ENCODE peak calls at places on chromosomes 11 and 22, in eight cellular contexts. X is HCT116, T is suprapubic skin, G is sigmoid colon, I is transverse colon, Q is stomach, N is prostate gland, D is GM23338. K is an unnamed sample.

GRCh38 chr11:47986742-47987141 is 6.4 kb downstream of the PTPRJ start:
- DNase-seq in G (no peak), Q (no peak), N (no peak), X (peak), T (no peak), D (no peak), I (no peak), K (no peak)

GRCh38 chr22:17842386-17842785 is 68.1 kb upstream of the BID start:
- DNase-seq in G (peak), N (no peak), X (no peak), Q (peak), T (no peak), D (no peak), I (peak), K (no peak)

GRCh38 chr11:11864803-11865202 is 23.0 kb downstream of the USP47 start:
- DNase-seq in D (no peak), G (no peak), T (no peak), Q (no peak), X (no peak), I (no peak), N (no peak), K (no peak)

GRCh38 chr11:36431429-36432092 is 78.5 kb downstream of the TRAF6 start:
- DNase-seq in G (peak), I (peak), X (peak), Q (peak), N (no peak), D (no peak), T (no peak), K (no peak)

GRCh38 chr11:67691149-67691548 is 16.7 kb upstream of the ALDH3B2 start:
- DNase-seq in T (no peak), I (no peak), D (no peak), X (no peak), G (no peak), Q (no peak), N (no peak), K (no peak)

GRCh38 chr11:115503083-115503885 is 931 bp downstream of the CADM1 start:
- DNase-seq in X (no peak), N (peak), I (peak), T (peak), Q (peak), G (peak), D (peak), K (no peak)

GRCh38 chr11:111510311-111510710 is 1.9 kb downstream of the BTG4 start:
- DNase-seq in D (no peak), Q (no peak), X (no peak), N (peak), G (no peak), T (no peak), I (no peak), K (no peak)

GRCh38 chr11:79544324-79544723 is 103.5 kb upstream of the TENM4 start:
- DNase-seq in T (no peak), Q (no peak), X (no peak), I (no peak), N (no peak), D (no peak), G (no peak), K (no peak)

GRCh38 chr11:17764446-17765218 is 30.1 kb downstream of the KCNC1 start:
- DNase-seq in Q (no peak), I (no peak), T (no peak), D (peak), N (no peak), X (no peak), G (no peak), K (no peak)

GRCh38 chr11:113855803-113856202 is 19.6 kb downstream of the USP28 start:
- DNase-seq in G (no peak), N (no peak), T (no peak), Q (no peak), I (no peak), X (no peak), D (no peak), K (no peak)

GRCh38 chr11:14583252-14584105 is 60.1 kb upstream of the PDE3B start:
- DNase-seq in I (peak), D (no peak), T (no peak), N (no peak), X (no peak), G (no peak), Q (peak), K (no peak)

GRCh38 chr11:13012037-13012693 is 3.0 kb downstream of the RASSF10 start:
- DNase-seq in G (no peak), N (no peak), X (no peak), Q (peak), T (no peak), I (no peak), D (peak), K (no peak)

GRCh38 chr11:78379039-78379670 is 38.5 kb downstream of the GAB2 start:
- DNase-seq in G (no peak), N (no peak), X (no peak), T (no peak), Q (no peak), I (no peak), D (no peak), K (no peak)

GRCh38 chr11:2989551-2989950 is 2.6 kb downstream of the NAP1L4 start:
- DNase-seq in G (no peak), X (no peak), Q (no peak), N (no peak), I (no peak), D (no peak), T (no peak), K (no peak)

GRCh38 chr11:130141561-130142341 is 17.8 kb upstream of the ST14 start:
- DNase-seq in G (no peak), X (no peak), I (no peak), N (no peak), D (no peak), Q (no peak), T (no peak), K (no peak)

GRCh38 chr22:33210129-33210784 is 152.1 kb upstream of the SYN3 start:
- DNase-seq in N (no peak), I (peak), Q (no peak), X (no peak), G (no peak), T (no peak), D (peak), K (no peak)

GRCh38 chr11:2379471-2380174 is 2.5 kb downstream of the CD81 start:
- DNase-seq in T (no peak), I (no peak), X (no peak), Q (no peak), D (no peak), N (no peak), G (no peak), K (no peak)

GRCh38 chr11:114026355-114026754 is 33.2 kb upstream of the ZBTB16 start:
- DNase-seq in X (no peak), T (peak), I (no peak), N (no peak), D (peak), G (no peak), Q (no peak), K (no peak)

GRCh38 chr11:89477175-89477574 is 14.0 kb downstream of the NOX4 start:
- DNase-seq in T (no peak), D (peak), G (no peak), X (peak), N (no peak), Q (peak), I (peak), K (no peak)

GRCh38 chr11:57181678-57182305 is at the start of gene LRRC55:
- DNase-seq in N (no peak), I (no peak), X (no peak), Q (no peak), G (no peak), D (no peak), T (no peak), K (no peak)

GRCh38 chr11:57180964-57181363 is 789 bp upstream of the LRRC55 start:
- DNase-seq in N (no peak), I (no peak), D (peak), T (no peak), Q (no peak), G (no peak), X (no peak), K (no peak)

GRCh38 chr11:57179701-57180100 is 2.1 kb upstream of the LRRC55 start:
- DNase-seq in I (no peak), G (no peak), N (no peak), D (peak), T (no peak), X (no peak), Q (no peak), K (no peak)

GRCh38 chr11:57182896-57183295 is 1.1 kb downstream of the LRRC55 start:
- DNase-seq in N (no peak), X (no peak), I (no peak), T (no peak), D (no peak), Q (no peak), G (no peak), K (no peak)

DNA sequence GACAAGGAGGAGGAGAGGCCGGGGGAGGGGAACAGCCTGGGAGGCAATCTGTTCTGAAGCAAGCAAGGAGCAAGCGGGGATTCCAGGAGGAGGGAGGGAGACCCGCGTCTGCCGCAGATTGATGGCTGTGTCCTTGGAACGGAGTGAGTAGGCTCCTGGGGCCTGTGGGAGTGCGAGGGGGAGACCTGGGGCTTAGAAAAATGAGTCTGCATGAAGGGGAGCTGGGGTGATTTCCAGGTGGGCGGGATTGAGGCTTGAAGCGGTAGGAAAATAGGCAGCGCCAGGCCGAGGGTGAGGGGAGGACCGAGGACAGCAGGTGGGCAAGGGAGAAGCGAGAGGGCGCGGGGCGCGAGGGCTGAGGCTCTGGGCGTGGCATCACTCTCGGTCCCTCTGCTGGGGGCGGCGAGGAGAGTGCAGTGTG is 1.6 kb upstream of the LRRC55 start:
- DNase-seq in T (no peak), N (no peak), X (no peak), I (no peak), D (peak), Q (no peak), G (no peak), K (no peak)
- H3K4me3 ChIP-seq in T (no peak), N (no peak), X (no peak), I (no peak), D (peak), Q (no peak), G (no peak), K (no peak)

DNA sequence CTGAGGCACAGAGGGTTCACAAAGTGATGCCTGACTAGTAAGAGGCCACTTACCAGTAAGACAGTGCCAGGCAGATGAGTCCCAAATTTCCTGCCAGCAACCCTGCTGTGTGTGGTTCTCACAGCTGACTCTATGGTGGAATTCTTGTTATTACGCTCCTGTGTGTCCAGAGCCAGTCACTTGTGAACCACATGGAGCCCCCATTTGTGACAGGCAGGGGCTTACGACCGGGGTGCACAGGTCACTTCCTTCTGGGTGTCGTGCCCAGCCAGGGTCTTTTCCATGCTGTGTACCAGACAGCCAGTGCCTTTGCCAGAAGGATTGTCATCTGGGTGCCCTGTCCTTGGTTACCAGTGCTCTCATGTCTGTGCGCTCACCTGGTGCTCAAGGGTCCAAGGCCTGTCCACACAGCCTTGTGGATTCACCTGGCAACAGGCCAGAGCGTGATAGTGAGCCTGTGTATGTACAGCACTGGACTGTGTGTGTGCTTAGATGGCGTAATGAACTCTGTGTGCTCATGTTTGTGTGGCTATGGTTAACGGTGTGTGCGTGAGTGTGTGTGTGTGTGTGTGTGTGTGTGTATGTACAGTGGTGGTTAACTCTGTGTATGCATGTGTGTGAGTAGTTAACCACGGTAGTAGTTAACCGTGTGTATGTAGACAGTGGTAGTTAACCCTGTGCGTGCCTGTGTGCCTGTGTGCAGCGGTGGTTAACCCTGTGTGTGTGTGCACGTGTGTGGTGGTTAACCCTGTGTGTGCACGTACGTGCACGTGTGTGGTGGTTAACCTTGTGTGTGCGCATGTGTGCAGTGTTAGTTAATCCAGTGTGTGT is 18.6 kb downstream of the GRAMD4 start:
- DNase-seq in D (no peak), G (no peak), Q (peak), T (no peak), N (no peak), I (no peak), X (no peak), K (no peak)
- TF ChIP-seq POLR2AphosphoS5 in D (no peak), G (no peak), Q (no peak), T (no peak), N (no peak), I (no peak), X (no peak), K (no peak)

DNA sequence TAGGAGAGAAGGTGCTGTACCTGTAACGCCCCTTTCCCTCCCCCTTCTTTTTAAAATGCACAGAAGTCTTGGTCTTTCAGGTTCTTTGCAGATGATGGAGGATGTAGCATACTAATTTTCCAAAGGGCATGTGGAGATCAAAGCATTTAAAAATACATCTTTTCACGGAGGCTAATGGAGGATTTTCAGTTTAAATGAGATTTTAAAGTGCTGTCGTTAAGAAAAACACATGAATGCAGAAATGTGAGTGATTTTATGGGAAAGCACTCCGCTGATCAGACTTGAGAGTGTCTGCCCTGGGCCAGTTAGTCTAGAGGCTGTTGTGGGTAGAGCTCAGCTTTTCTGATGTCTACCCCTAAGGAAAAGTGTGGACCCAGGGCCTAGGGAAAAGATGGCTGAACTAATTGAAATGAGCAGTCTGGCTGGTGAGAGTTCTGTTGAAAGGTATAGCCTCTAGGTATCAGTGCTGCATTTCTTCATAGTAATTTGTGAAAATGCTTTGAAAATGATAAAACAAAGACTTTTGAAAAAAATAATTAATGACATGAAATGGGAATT is 2.5 kb downstream of the AMOTL1 start:
- DNase-seq in G (no peak), Q (no peak), N (no peak), D (no peak), T (no peak), X (no peak), I (no peak), K (no peak)
- H3K4me3 ChIP-seq in G (peak), Q (no peak), N (peak), D (peak), T (no peak), X (no peak), I (peak), K (peak)

GRCh38 chr22:42582987-42583386 is 29.2 kb downstream of the SERHL2 start:
- DNase-seq in D (no peak), T (no peak), I (no peak), N (no peak), Q (no peak), G (no peak), X (no peak), K (no peak)

GRCh38 chr22:42585096-42585495 is 29.6 kb downstream of the POLDIP3 start:
- DNase-seq in N (no peak), G (no peak), Q (no peak), D (no peak), I (no peak), X (no peak), T (no peak), K (no peak)

GRCh38 chr22:42581762-42582716 is 28.3 kb downstream of the SERHL2 start:
- DNase-seq in N (peak), T (peak), X (peak), I (peak), Q (peak), G (peak), D (peak), K (no peak)

DNA sequence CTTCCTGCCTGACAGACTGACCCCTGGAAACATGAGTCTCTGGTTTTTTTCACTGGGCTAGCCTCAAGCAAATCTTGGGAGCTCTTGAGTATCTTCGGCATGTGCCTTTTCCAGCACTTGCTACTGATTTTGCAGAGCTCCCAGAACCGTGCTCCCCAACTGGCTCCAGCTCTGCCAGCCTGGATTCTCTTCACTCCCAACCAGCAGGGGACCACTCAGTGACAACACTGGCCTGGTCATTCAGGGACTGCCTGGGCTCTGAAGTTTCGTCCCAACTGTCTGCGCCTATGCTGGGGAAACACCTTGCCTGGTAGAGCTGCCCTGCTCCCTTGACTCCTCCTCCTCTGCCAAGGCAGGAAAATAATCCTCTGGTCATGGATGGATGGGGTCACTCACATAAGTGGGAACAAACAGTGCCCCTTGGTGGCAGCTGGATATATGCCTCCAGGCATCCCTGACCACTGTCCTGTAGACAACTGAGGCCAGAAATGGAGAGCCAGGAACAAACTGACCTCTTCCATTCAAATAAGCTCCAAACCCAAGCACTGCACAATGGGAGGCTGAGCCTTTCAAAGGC is 30.2 kb downstream of the POLDIP3 start:
- DNase-seq in G (no peak), N (no peak), T (no peak), X (no peak), Q (no peak), I (no peak), D (no peak), K (no peak)
- TF ChIP-seq POLR2AphosphoS5 in G (no peak), N (no peak), T (no peak), X (no peak), Q (no peak), I (no peak), D (no peak), K (no peak)

GRCh38 chr11:116852261-116853125 is 15.1 kb upstream of the APOA1 start:
- DNase-seq in D (no peak), Q (no peak), N (peak), I (peak), T (no peak), G (no peak), X (no peak), K (no peak)

GRCh38 chr11:116856423-116856822 is 19.0 kb upstream of the APOA1 start:
- DNase-seq in G (no peak), N (no peak), Q (no peak), I (no peak), T (no peak), X (no peak), D (no peak), K (no peak)

GRCh38 chr11:116851631-116852030 is 14.2 kb upstream of the APOA1 start:
- DNase-seq in G (no peak), N (no peak), T (no peak), D (no peak), X (no peak), Q (no peak), I (peak), K (no peak)

GRCh38 chr11:116855413-116855812 is 18.0 kb upstream of the APOA1 start:
- DNase-seq in D (no peak), T (no peak), N (no peak), I (no peak), X (no peak), Q (no peak), G (no peak), K (no peak)

GRCh38 chr11:116853461-116854073 is 16.1 kb upstream of the APOA1 start:
- DNase-seq in T (no peak), X (peak), G (no peak), I (peak), Q (peak), D (no peak), N (no peak), K (no peak)
- H3K4me3 ChIP-seq in T (no peak), X (no peak), G (no peak), I (no peak), Q (no peak), D (no peak), N (no peak), K (no peak)

GRCh38 chr11:108872781-108873291 is 208.0 kb downstream of the DDX10 start:
- DNase-seq in N (no peak), Q (no peak), X (no peak), G (no peak), D (no peak), T (no peak), I (no peak), K (no peak)
- TF ChIP-seq POLR2AphosphoS5 in N (no peak), Q (no peak), X (no peak), G (no peak), D (no peak), T (no peak), I (no peak), K (no peak)

K was measured in vagina.